ENCODE peak calls at places on chromosomes 2 and 18, in nine cellular contexts. T, Q, B, R, M, F, Z, X and K are unnamed samples.

GRCh38 chr2:145569108-145569507 is 1049.2 kb upstream of the ZEB2 start:
- DNase-seq in Q (no peak), F (no peak), R (no peak), Z (no peak), T (no peak), M (no peak), B (no peak), X (no peak), K (no peak)

GRCh38 chr18:28176933-28177827 is at the start of gene CDH2:
- DNase-seq in Q (peak), Z (no peak), B (peak), X (peak), T (peak), M (no peak), R (peak), F (no peak), K (no peak)

GRCh38 chr18:41266616-41267015 is 688.4 kb upstream of the PIK3C3 start:
- DNase-seq in F (no peak), X (no peak), T (no peak), Z (no peak), Q (no peak), R (no peak), B (no peak), M (no peak), K (no peak)

GRCh38 chr18:49563130-49563540 is 1.3 kb downstream of the LIPG start:
- DNase-seq in Z (no peak), M (no peak), X (no peak), R (no peak), Q (no peak), F (no peak), T (no peak), B (no peak), K (no peak)

GRCh38 chr2:198968585-198968984 is 489.2 kb downstream of the SATB2 start:
- DNase-seq in Q (no peak), M (no peak), Z (no peak), R (no peak), X (no peak), F (no peak), B (no peak), T (no peak), K (no peak)

GRCh38 chr2:140988597-140988996 is 1142.2 kb downstream of the LRP1B start:
- DNase-seq in T (no peak), B (no peak), M (no peak), Z (no peak), Q (no peak), X (no peak), F (no peak), R (no peak), K (no peak)

GRCh38 chr2:46167924-46168323 is 129.3 kb upstream of the EPAS1 start:
- DNase-seq in R (no peak), X (no peak), T (no peak), Z (no peak), Q (no peak), M (no peak), B (no peak), F (no peak), K (no peak)

GRCh38 chr2:17790539-17790938 is 25.7 kb upstream of the MSGN1 start:
- DNase-seq in X (no peak), Q (no peak), F (no peak), R (no peak), Z (no peak), T (no peak), B (no peak), M (no peak), K (no peak)

GRCh38 chr2:196479350-196479749 is 160.2 kb upstream of the CCDC150 start:
- DNase-seq in F (no peak), T (no peak), X (no peak), R (no peak), B (no peak), Q (no peak), Z (peak), M (no peak), K (no peak)

GRCh38 chr2:234686088-234686890 is 189.4 kb upstream of the ARL4C start:
- DNase-seq in X (peak), R (peak), F (no peak), Q (no peak), M (no peak), T (no peak), Z (no peak), B (peak), K (no peak)

GRCh38 chr2:215354771-215355695 is 43.2 kb downstream of the ATIC start:
- DNase-seq in R (no peak), Z (no peak), M (no peak), B (no peak), X (no peak), F (no peak), T (no peak), Q (no peak), K (no peak)

GRCh38 chr18:50973367-50974126 is 5.7 kb downstream of the ELAC1 start:
- DNase-seq in B (no peak), Z (peak), Q (no peak), R (no peak), F (no peak), M (no peak), X (no peak), T (no peak), K (no peak)

GRCh38 chr2:118309201-118310015 is 221.1 kb downstream of the INSIG2 start:
- DNase-seq in X (no peak), R (no peak), M (no peak), Q (no peak), F (no peak), Z (no peak), T (no peak), B (no peak), K (no peak)

GRCh38 chr2:25294573-25295462 is 46.9 kb downstream of the DNMT3A start:
- DNase-seq in M (peak), R (no peak), T (peak), Z (no peak), B (no peak), F (peak), X (no peak), Q (peak), K (peak)

GRCh38 chr2:51441786-51442185 is 409.9 kb upstream of the NRXN1 start:
- DNase-seq in T (no peak), B (no peak), F (no peak), Q (no peak), R (no peak), M (no peak), X (no peak), Z (no peak), K (no peak)

GRCh38 chr18:13003466-13003896 is 12.3 kb downstream of the CEP192 start:
- DNase-seq in R (peak), Q (no peak), X (no peak), B (peak), T (no peak), F (no peak), Z (peak), M (no peak), K (no peak)

GRCh38 chr18:55539240-55539639 is 48.8 kb downstream of the TCF4 start:
- DNase-seq in R (no peak), Q (no peak), F (no peak), M (no peak), X (no peak), Z (peak), T (no peak), B (no peak), K (no peak)

GRCh38 chr2:181396575-181397062 is 60.6 kb upstream of the ITGA4 start:
- DNase-seq in B (no peak), R (no peak), M (no peak), X (no peak), F (no peak), T (no peak), Q (no peak), Z (peak), K (no peak)

GRCh38 chr18:79911009-79911870 is 40.2 kb downstream of the SLC66A2 start:
- DNase-seq in Z (no peak), R (no peak), X (no peak), F (no peak), B (no peak), M (peak), Q (peak), T (no peak), K (peak)

DNA sequence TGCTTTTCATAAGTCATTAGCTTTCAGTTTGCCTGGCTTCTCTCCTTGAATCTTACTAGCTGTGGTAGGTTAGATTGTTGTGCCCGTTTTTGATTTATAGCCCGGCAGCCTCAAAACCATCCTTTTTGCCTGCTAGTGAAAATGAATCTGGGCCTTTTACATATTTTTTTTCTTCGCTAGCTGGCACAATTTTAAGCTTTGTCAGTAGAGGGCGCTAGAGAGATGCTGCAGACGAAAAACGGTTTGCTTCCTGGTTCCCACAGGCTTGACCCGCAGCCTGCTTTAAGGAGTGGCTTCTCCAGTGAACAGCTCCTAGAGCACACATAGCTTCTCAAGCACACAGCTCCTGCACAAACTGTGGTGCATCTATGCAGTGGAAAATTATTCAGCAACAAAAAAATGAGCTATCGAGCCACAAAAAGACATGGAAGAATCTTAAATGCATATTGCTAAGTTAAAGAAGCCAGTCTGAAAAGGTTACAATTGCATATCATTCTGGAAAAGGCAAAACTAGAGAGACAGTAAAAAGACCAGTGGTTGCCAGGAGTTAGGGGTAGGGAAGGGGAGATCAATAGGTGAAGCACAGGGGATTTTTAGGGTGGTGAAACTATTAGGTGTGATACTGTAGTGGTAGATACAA is 47.9 kb downstream of the E2F6 start:
- DNase-seq in T (no peak), R (no peak), B (no peak), Q (no peak), X (no peak), F (no peak), Z (no peak), M (no peak), K (no peak)
- TF ChIP-seq CTCF in T (peak), R (no peak), B (peak), Q (peak), X (peak), F (peak), Z (peak), M (no peak), K (peak)

DNA sequence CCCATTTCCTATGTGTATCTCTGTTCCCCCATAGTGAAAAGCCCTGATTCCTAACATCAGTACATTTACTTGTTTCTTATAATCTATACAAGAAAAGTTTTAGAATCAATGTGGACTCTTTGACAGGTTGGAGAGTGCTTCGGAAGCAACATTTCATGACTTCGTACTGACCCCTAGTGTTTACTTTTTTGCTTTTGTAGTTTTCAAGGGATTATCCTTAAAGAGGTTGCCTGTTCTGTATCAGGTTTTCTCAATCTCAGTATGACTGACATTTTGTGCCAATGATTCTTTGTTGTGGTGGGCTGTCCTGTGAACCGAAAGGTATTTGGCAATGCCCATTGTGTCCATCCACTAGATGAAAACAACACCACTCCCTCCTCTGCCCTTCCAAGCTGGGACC is 43.3 kb upstream of the SERPINB2 start:
- DNase-seq in F (no peak), B (no peak), X (no peak), M (no peak), Z (no peak), Q (peak), T (no peak), R (no peak), K (no peak)
- TF ChIP-seq CTCF in F (no peak), B (peak), X (peak), M (no peak), Z (peak), Q (peak), T (peak), R (peak), K (peak)

GRCh38 chr2:10814571-10815331 is 2.2 kb upstream of the PDIA6 start:
- DNase-seq in B (no peak), F (no peak), T (no peak), M (no peak), Z (no peak), Q (no peak), X (no peak), R (no peak), K (no peak)
- TF ChIP-seq CTCF in B (no peak), F (no peak), T (no peak), M (no peak), Z (no peak), Q (no peak), X (no peak), R (no peak), K (no peak)

DNA sequence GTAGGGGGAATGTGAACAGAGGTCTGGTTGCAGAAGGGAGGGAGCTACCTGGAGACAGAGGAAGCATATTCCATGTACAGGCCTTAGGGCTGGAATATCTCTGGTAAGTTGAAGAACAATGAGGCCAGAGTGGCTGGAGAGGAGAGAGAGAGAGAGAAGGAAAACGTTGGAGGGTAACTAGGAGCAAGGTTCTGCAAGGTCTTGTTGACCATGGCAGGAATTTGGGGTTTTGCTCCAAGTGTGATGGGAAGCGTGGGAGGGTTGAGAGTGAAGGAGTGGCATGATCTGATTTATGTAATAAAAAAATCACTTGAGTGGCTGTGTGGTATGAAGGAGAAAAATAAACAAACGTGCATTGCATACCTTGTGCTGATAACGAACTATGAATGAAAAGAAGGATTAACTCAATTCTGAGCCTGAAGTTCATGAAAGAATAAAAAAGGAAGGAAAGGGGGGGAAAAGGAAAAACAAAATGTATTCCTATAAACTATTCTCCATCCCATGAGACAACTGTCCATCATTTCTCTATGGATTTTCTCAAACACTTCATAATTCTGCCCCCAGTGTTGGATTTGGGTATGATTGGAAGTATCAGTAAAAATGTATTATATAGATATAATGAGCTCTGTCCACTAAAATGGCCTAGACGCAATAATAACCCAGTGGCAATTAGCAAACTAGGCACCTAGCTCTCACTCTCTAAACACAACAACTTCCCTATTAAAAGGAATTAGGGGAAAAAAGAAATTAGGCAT is 59.7 kb upstream of the PMAIP1 start:
- DNase-seq in Z (no peak), B (no peak), M (no peak), F (no peak), T (no peak), R (no peak), Q (no peak), X (no peak), K (no peak)
- TF ChIP-seq CTCF in Z (peak), B (no peak), M (no peak), F (no peak), T (no peak), R (no peak), Q (no peak), X (no peak), K (peak)

DNA sequence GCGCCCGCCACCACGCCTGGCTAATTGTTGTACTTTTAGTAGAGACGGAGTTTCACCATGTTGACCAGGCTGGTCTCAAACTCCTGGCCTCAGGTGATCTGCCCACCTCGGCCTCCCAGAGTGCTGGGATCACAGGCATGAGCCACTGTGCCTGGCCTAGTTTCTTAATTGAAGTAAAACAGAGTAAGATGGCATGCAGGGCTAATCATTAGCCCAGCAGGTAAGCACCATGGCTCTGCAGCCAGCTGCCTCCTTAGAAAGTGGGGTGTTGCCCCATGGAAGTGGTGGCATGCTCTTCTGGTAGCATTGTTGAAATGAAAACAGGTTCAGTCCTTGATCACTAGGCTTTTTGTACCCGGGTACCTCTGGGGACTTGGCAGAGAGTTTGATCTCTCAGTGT is 12.4 kb downstream of the ATG4B start:
- DNase-seq in F (no peak), R (no peak), X (no peak), T (no peak), Z (no peak), B (no peak), Q (no peak), M (no peak), K (no peak)
- TF ChIP-seq CTCF in F (no peak), R (no peak), X (no peak), T (no peak), Z (no peak), B (no peak), Q (no peak), M (no peak), K (no peak)